ENCODE peak calls at places on chromosomes 16 and 17, in seven cellular contexts. J is putamen; X is SJSA1; B is PC-3; O is stimulated activated naive CD4-positive, alpha-beta T cell; D is small intestine; M is ELR. R is an unnamed sample.

GRCh38 chr16:81564368-81565060 is 119.9 kb downstream of the CMIP start:
- DNase-seq in D (no peak), M (no peak), B (no peak), J (no peak), X (no peak), O (no peak), R (no peak)

GRCh38 chr16:66380421-66380820 is 13.9 kb downstream of the CDH5 start:
- DNase-seq in X (no peak), J (no peak), B (no peak), D (no peak), M (no peak), O (no peak), R (no peak)

GRCh38 chr17:39634384-39634871 is 2.5 kb upstream of the STARD3 start:
- DNase-seq in J (no peak), B (peak), D (peak), M (peak), O (no peak), X (no peak), R (no peak)

GRCh38 chr16:53085539-53086450 is 31.0 kb downstream of the CHD9 start:
- DNase-seq in X (no peak), D (no peak), J (no peak), B (no peak), O (no peak), M (no peak), R (no peak)

GRCh38 chr17:15954222-15954621 is 9.3 kb downstream of the ADORA2B start:
- DNase-seq in X (peak), O (no peak), M (peak), B (peak), D (no peak), J (no peak), R (no peak)

GRCh38 chr17:44898768-44899073 is 524 bp downstream of the EFTUD2 start:
- DNase-seq in M (peak), D (no peak), X (no peak), O (no peak), J (no peak), B (peak), R (no peak)

GRCh38 chr16:30887927-30888326 is 6.0 kb downstream of the BCL7C start:
- DNase-seq in M (no peak), B (no peak), X (no peak), D (no peak), J (no peak), O (no peak), R (no peak)

GRCh38 chr17:75773121-75773807 is 8.3 kb upstream of the GALK1 start:
- DNase-seq in J (no peak), X (no peak), D (no peak), B (no peak), M (no peak), O (no peak), R (no peak)

GRCh38 chr16:57374067-57374534 is 1.8 kb downstream of the CX3CL1 start:
- DNase-seq in X (no peak), D (no peak), B (no peak), J (peak), O (no peak), M (no peak), R (no peak)

GRCh38 chr17:76917829-76918228 is 49.6 kb downstream of the MGAT5B start:
- DNase-seq in O (no peak), D (no peak), B (no peak), M (no peak), J (no peak), X (no peak), R (no peak)

R was measured in stimulated activated effector memory CD8-positive, alpha-beta T cell treated with anti-CD3 and anti-CD28 coated beads, Interleukin-12 subunit alpha, Interleukin-12 subunit beta, amount 100 ng/mL, for 72 hours.